ENCODE peak calls at places on chromosome 20, in eight cellular contexts. Z is BJ, W is germinal center, K is LoVo, Y is astrocyte of the spinal cord, H is WTC11, B is NCI-H510A treated with DMSO at 0.1 percent for 48 hours, F is T-helper 1 cell. G is an unnamed sample.

GRCh38 chr20:57880155-57880648 is 170.4 kb upstream of the PMEPA1 start:
- DNase-seq in Z (peak; percentile 62), W (no peak), K (no peak), Y (peak; percentile 25), H (no peak), B (no peak), F (no peak), G (no peak)

GRCh38 chr20:33137195-33137594 is 30.8 kb upstream of the BPIFA2 start:
- DNase-seq in Z (no peak), W (no peak), K (no peak), Y (no peak), H (no peak), B (no peak), F (no peak), G (no peak)

GRCh38 chr20:2692036-2692885 is at the start of gene EBF4:
- DNase-seq in Z (no peak), W (peak; percentile 67), K (no peak), Y (no peak), H (peak; percentile 49), B (peak; percentile 63), F (peak; percentile 36), G (peak; percentile 10)

GRCh38 chr20:46204594-46205205 is 86.6 kb downstream of the CD40 start:
- DNase-seq in Z (no peak), W (no peak), K (no peak), Y (no peak), H (no peak), B (no peak), F (no peak), G (no peak)

GRCh38 chr20:18287546-18287914 is 797 bp upstream of the ZNF133 start:
- DNase-seq in Z (no peak), W (peak; percentile 11), K (no peak), Y (no peak), H (no peak), B (no peak), F (no peak), G (no peak)

GRCh38 chr20:815914-816606 is 17.5 kb upstream of the FAM110A start:
- DNase-seq in Z (no peak), W (peak; percentile 72), K (peak; percentile 62), Y (peak; percentile 49), H (peak; percentile 76), B (peak; percentile 75), F (peak; percentile 59), G (peak; percentile 72)

GRCh38 chr20:14644698-14645097 is 307.3 kb upstream of the FLRT3 start:
- DNase-seq in Z (no peak), W (no peak), K (no peak), Y (no peak), H (no peak), B (peak; percentile 86), F (no peak), G (no peak)

GRCh38 chr20:43514062-43514971 is 6.8 kb downstream of the L3MBTL1 start:
- DNase-seq in Z (peak; percentile 93), W (peak; percentile 98), K (peak; percentile 88), Y (peak; percentile 99), H (peak; percentile 97), B (peak; percentile 99), F (peak; percentile 85), G (peak; percentile 99)

GRCh38 chr20:17896771-17897369 is 71.7 kb downstream of the SNX5 start:
- DNase-seq in Z (no peak), W (no peak), K (no peak), Y (no peak), H (no peak), B (no peak), F (no peak), G (no peak)

GRCh38 chr20:58081842-58082241 is 146.6 kb downstream of the ANKRD60 start:
- DNase-seq in Z (peak; percentile 85), W (no peak), K (no peak), Y (peak; percentile 72), H (no peak), B (no peak), F (no peak), G (no peak)

GRCh38 chr20:38034108-38034649 is 633 bp downstream of the RPRD1B start:
- DNase-seq in Z (no peak), W (no peak), K (no peak), Y (no peak), H (no peak), B (no peak), F (no peak), G (no peak)

GRCh38 chr20:63253438-63254236 is 626 bp downstream of the NKAIN4 start:
- DNase-seq in Z (no peak), W (peak; percentile 26), K (no peak), Y (no peak), H (peak; percentile 79), B (no peak), F (no peak), G (no peak)

GRCh38 chr20:47546184-47547033 is 44.7 kb downstream of the NCOA3 start:
- DNase-seq in Z (peak; percentile 79), W (no peak), K (peak; percentile 21), Y (peak; percentile 85), H (no peak), B (peak; percentile 26), F (no peak), G (no peak)

G was measured in small intestine.